ENCODE peak calls at places on chromosomes 13 and 19, in eight cellular contexts. A is CD4-positive, alpha-beta T cell; C is fibroblast of lung; T is cardiac muscle cell; F is A549; G is GM23338; R is WTC11; M is H9. D is an unnamed sample.

GRCh38 chr13:32638739-32639138 is 52.5 kb downstream of the PDS5B start:
- DNase-seq in A (no peak), C (no peak), T (no peak), F (no peak), G (no peak), R (no peak), M (no peak), D (no peak)

GRCh38 chr13:74920361-74920760 is 561.6 kb downstream of the TBC1D4 start:
- DNase-seq in A (no peak), C (no peak), T (no peak), F (no peak), G (no peak), R (no peak), M (no peak), D (no peak)

GRCh38 chr13:101058841-101059240 is 357.5 kb downstream of the NALCN start:
- DNase-seq in A (no peak), C (no peak), T (no peak), F (no peak), G (no peak), R (no peak), M (no peak), D (no peak)

GRCh38 chr13:35016362-35017148 is 74.5 kb downstream of the NBEA start:
- DNase-seq in A (no peak), C (peak; percentile 5), T (no peak), F (no peak), G (no peak), R (no peak), M (no peak), D (no peak)

GRCh38 chr13:79483302-79483701 is 2.3 kb downstream of the NDFIP2 start:
- DNase-seq in A (no peak), C (peak; percentile 96), T (no peak), F (no peak), G (no peak), R (no peak), M (no peak), D (no peak)

GRCh38 chr19:55777528-55777927 is 8.6 kb downstream of the RFPL4AL1 start:
- DNase-seq in A (no peak), C (no peak), T (no peak), F (no peak), G (peak; percentile 12), R (peak; percentile 13), M (no peak), D (no peak)

GRCh38 chr13:48891586-48891985 is 84.1 kb upstream of the FNDC3A start:
- DNase-seq in A (no peak), C (peak; percentile 62), T (no peak), F (no peak), G (no peak), R (no peak), M (no peak), D (no peak)

GRCh38 chr19:16379521-16380313 is 55.1 kb downstream of the KLF2 start:
- DNase-seq in A (no peak), C (no peak), T (no peak), F (no peak), G (no peak), R (no peak), M (no peak), D (no peak)

GRCh38 chr19:47619763-47620162 is 10.8 kb downstream of the BICRA start:
- DNase-seq in A (no peak), C (peak; percentile 74), T (no peak), F (no peak), G (peak; percentile 87), R (peak; percentile 54), M (peak; percentile 86), D (no peak)

GRCh38 chr13:113122571-113123225 is at the start of gene F10:
- DNase-seq in A (no peak), C (peak; percentile 21), T (peak; percentile 52), F (no peak), G (peak; percentile 68), R (peak; percentile 54), M (peak; percentile 88), D (peak; percentile 68)

GRCh38 chr19:56884481-56884880 is 44.0 kb upstream of the PEG3 start:
- DNase-seq in A (no peak), C (no peak), T (no peak), F (no peak), G (no peak), R (no peak), M (no peak), D (no peak)

GRCh38 chr19:49486710-49487276 is 615 bp upstream of the RPL13A start:
- DNase-seq in A (no peak), C (no peak), T (no peak), F (no peak), G (no peak), R (no peak), M (no peak), D (no peak)
- TF ChIP-seq CTCF in A (no peak), C (no peak), T (no peak), F (no peak), G (no peak), R (no peak), M (peak; percentile 34), D (no peak)

GRCh38 chr19:6800991-6801396 is 28.5 kb downstream of the VAV1 start:
- DNase-seq in A (no peak), C (peak; percentile 89), T (no peak), F (peak; percentile 58), G (no peak), R (no peak), M (peak; percentile 30), D (no peak)

GRCh38 chr19:6801397-6802086 is 29.0 kb downstream of the VAV1 start:
- DNase-seq in A (peak; percentile 69), C (peak; percentile 12), T (peak; percentile 0), F (peak; percentile 53), G (peak; percentile 77), R (peak; percentile 12), M (peak; percentile 73), D (no peak)

GRCh38 chr19:6806488-6806887 is 34.0 kb downstream of the VAV1 start:
- DNase-seq in A (no peak), C (no peak), T (no peak), F (no peak), G (peak; percentile 51), R (no peak), M (peak; percentile 37), D (no peak)

GRCh38 chr19:6803036-6803404 is 30.5 kb downstream of the VAV1 start:
- DNase-seq in A (no peak), C (no peak), T (no peak), F (no peak), G (peak; percentile 3), R (no peak), M (no peak), D (no peak)

DNA sequence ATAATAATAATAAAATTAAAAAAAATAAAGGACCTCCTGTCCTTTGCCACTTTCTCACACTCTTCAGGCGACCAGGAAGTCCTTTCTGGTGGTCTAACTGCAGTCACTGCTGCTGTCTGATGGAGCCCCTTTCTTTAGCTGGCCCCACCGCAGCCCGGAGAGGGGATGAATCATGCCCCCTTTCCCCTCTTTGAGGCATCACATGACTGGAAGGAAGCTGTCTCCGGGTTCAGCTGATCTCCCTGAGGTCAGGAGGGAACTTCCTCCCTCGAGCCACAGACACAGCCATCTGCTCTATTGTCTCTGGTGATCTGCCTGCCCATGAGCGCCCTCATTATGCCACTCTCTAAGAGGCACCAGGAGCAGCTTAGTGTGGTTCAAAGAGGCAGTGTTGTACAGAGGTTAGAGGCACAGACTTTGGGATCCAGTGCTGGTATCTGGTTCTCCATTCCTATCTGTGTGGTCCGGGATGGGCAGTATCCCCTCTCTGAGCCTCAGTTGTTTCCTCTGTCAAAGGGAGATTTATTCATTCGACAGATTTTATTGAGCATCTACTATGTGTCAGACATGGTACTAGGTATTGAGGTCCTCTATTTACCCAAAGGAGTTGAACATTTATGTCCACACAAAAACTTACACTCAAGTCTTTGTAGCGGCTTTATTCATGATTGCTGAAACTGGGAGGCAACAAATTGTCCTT is 30.0 kb downstream of the VAV1 start:
- DNase-seq in A (peak; percentile 49), C (no peak), T (no peak), F (peak; percentile 25), G (peak; percentile 32), R (no peak), M (peak; percentile 54), D (no peak)
- TF ChIP-seq CTCF in A (no peak), C (no peak), T (no peak), F (no peak), G (no peak), R (no peak), M (no peak), D (no peak)

DNA sequence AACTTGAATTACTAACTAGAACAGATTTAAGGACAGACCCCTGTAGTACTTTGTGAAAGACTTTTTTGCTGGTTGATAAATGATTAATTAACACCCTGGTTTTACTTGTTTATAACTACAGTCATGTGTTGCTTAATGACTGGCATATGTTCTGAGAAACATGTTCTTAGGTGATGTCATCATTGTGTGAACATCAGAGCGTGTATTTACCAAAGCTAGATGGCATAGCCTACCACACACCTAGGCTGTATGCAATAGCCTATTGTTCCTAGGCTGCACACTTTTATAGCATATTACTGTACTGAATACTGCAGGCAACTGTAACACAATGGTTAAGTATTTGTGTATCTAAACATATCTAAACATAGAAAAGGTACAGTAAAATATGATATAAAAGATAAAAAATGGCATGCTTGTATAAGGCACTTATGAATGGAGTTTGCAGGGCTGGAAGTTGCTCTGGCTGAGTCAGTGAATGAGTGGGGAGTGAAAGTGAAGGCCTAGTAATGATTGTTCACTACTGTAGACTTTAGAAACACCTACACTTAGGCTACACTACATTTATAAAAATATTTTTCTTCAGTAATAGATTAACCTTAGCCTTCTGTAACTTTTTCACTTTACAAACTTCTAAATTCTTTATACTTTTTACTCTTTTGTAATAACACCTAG is 260.3 kb downstream of the KCNRG start:
- DNase-seq in A (no peak), C (no peak), T (no peak), F (no peak), G (no peak), R (no peak), M (no peak), D (no peak)
- TF ChIP-seq CTCF in A (no peak), C (no peak), T (no peak), F (no peak), G (no peak), R (no peak), M (no peak), D (no peak)

GRCh38 chr19:11597202-11598102 is at the start of gene ZNF627:
- DNase-seq in A (peak; percentile 91), C (peak; percentile 97), T (peak; percentile 99), F (peak; percentile 94), G (peak; percentile 100), R (peak; percentile 100), M (peak; percentile 99), D (peak; percentile 95)
- TF ChIP-seq CTCF in A (no peak), C (peak; percentile 25), T (peak; percentile 12), F (no peak), G (peak; percentile 17), R (no peak), M (no peak), D (no peak)

DNA sequence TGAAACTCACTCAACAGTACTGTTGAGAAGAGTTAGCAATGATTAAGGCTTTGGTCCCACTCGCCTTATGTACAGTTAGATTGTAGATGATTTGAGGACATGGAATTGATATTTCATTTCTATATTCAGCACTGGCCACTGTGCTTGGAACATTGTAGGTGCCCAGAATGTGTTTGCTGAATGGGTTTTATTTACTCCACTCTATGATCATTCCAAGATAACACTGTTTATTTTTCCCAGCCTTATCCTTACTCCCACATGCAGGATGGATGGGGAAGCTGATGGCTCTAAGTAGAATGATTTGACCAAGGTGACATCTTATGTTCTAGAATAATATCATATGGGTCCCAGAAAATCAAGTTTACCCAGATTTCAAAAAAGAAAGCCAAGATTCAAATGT is 124.6 kb upstream of the RXFP2 start:
- DNase-seq in A (no peak), C (no peak), T (no peak), F (no peak), G (no peak), R (no peak), M (no peak), D (no peak)
- TF ChIP-seq CTCF in A (no peak), C (no peak), T (no peak), F (no peak), G (no peak), R (no peak), M (no peak), D (no peak)

D was measured in AG09319.